ENCODE peak calls at places on chromosome 2, in nine cellular contexts. One of them, this sample, is unnamed.

GRCh38 chr2:16773080-16773713 is 107.6 kb upstream of the CYRIA start:
- DNase-seq in RPMI7951: peak; percentile 40
- DNase-seq in GM03348: peak; percentile 79
- DNase-seq in stimulated activated naive CD8-positive, alpha-beta T cell treated with anti-CD3 and anti-CD28 coated beads, Interleukin-15, amount 100 ng/mL, for 72 hours: peak; percentile 10
- DNase-seq in esophagus squamous epithelium: no peak
- DNase-seq in mucosa of gallbladder: no peak
- DNase-seq in NCI-H510A: peak; percentile 10
- DNase-seq in Karpas-422: peak; percentile 80
- DNase-seq in kidney tubule cell: peak; percentile 69
- DNase-seq in this sample: no peak

GRCh38 chr2:60353863-60354262 is 199.6 kb downstream of the BCL11A start:
- DNase-seq in Karpas-422: peak; percentile 96
- DNase-seq in NCI-H510A: no peak
- DNase-seq in stimulated activated naive CD8-positive, alpha-beta T cell treated with anti-CD3 and anti-CD28 coated beads, Interleukin-15, amount 100 ng/mL, for 72 hours: no peak
- DNase-seq in kidney tubule cell: no peak
- DNase-seq in RPMI7951: no peak
- DNase-seq in mucosa of gallbladder: no peak
- DNase-seq in esophagus squamous epithelium: no peak
- DNase-seq in GM03348: no peak
- DNase-seq in this sample: no peak

GRCh38 chr2:30346475-30347169 is 100.4 kb upstream of the LCLAT1 start:
- DNase-seq in NCI-H510A: no peak
- DNase-seq in GM03348: peak; percentile 73
- DNase-seq in RPMI7951: no peak
- DNase-seq in mucosa of gallbladder: peak; percentile 51
- DNase-seq in Karpas-422: no peak
- DNase-seq in kidney tubule cell: peak; percentile 39
- DNase-seq in esophagus squamous epithelium: no peak
- DNase-seq in stimulated activated naive CD8-positive, alpha-beta T cell treated with anti-CD3 and anti-CD28 coated beads, Interleukin-15, amount 100 ng/mL, for 72 hours: no peak
- DNase-seq in this sample: no peak

GRCh38 chr2:127968610-127969339 is 59.1 kb downstream of the SAP130 start:
- DNase-seq in esophagus squamous epithelium: no peak
- DNase-seq in NCI-H510A: no peak
- DNase-seq in mucosa of gallbladder: no peak
- DNase-seq in RPMI7951: no peak
- DNase-seq in kidney tubule cell: no peak
- DNase-seq in stimulated activated naive CD8-positive, alpha-beta T cell treated with anti-CD3 and anti-CD28 coated beads, Interleukin-15, amount 100 ng/mL, for 72 hours: no peak
- DNase-seq in GM03348: no peak
- DNase-seq in Karpas-422: no peak
- DNase-seq in this sample: no peak

GRCh38 chr2:79131687-79132086 is 11.4 kb downstream of the REG1A start:
- DNase-seq in kidney tubule cell: no peak
- DNase-seq in NCI-H510A: no peak
- DNase-seq in esophagus squamous epithelium: no peak
- DNase-seq in RPMI7951: no peak
- DNase-seq in Karpas-422: peak; percentile 51
- DNase-seq in stimulated activated naive CD8-positive, alpha-beta T cell treated with anti-CD3 and anti-CD28 coated beads, Interleukin-15, amount 100 ng/mL, for 72 hours: no peak
- DNase-seq in mucosa of gallbladder: no peak
- DNase-seq in GM03348: no peak
- DNase-seq in this sample: no peak

GRCh38 chr2:125797192-125797591 is 858.8 kb upstream of the GYPC start:
- DNase-seq in RPMI7951: no peak
- DNase-seq in Karpas-422: no peak
- DNase-seq in esophagus squamous epithelium: no peak
- DNase-seq in kidney tubule cell: no peak
- DNase-seq in stimulated activated naive CD8-positive, alpha-beta T cell treated with anti-CD3 and anti-CD28 coated beads, Interleukin-15, amount 100 ng/mL, for 72 hours: no peak
- DNase-seq in NCI-H510A: no peak
- DNase-seq in mucosa of gallbladder: no peak
- DNase-seq in GM03348: no peak
- DNase-seq in this sample: no peak

GRCh38 chr2:154616659-154617058 is 81.8 kb upstream of the KCNJ3 start:
- DNase-seq in Karpas-422: no peak
- DNase-seq in RPMI7951: no peak
- DNase-seq in GM03348: no peak
- DNase-seq in NCI-H510A: no peak
- DNase-seq in mucosa of gallbladder: no peak
- DNase-seq in esophagus squamous epithelium: no peak
- DNase-seq in kidney tubule cell: no peak
- DNase-seq in stimulated activated naive CD8-positive, alpha-beta T cell treated with anti-CD3 and anti-CD28 coated beads, Interleukin-15, amount 100 ng/mL, for 72 hours: no peak
- DNase-seq in this sample: no peak

GRCh38 chr2:169815849-169816248 is 8.9 kb downstream of the METTL5 start:
- DNase-seq in NCI-H510A: no peak
- DNase-seq in GM03348: peak; percentile 33
- DNase-seq in RPMI7951: peak; percentile 47
- DNase-seq in stimulated activated naive CD8-positive, alpha-beta T cell treated with anti-CD3 and anti-CD28 coated beads, Interleukin-15, amount 100 ng/mL, for 72 hours: peak; percentile 20
- DNase-seq in kidney tubule cell: peak; percentile 90
- DNase-seq in mucosa of gallbladder: no peak
- DNase-seq in Karpas-422: no peak
- DNase-seq in esophagus squamous epithelium: no peak
- DNase-seq in this sample: no peak

This sample was measured in T-helper 2 cell treated with Interferon-gamma antibody and Interleukin-4, amounts not matched to agents 5 μg/mL and 100 μg/mL, for 36 hours.